ENCODE peak calls at places on chromosomes 1 and 21, in five cellular contexts. N, O, J, B and S are unnamed samples.
A peak's percentile ranks its signal among the peaks of the same experiment; 100 is the strongest.

GRCh38 chr1:12078938-12079861 is 16.1 kb downstream of the TNFRSF8 start:
- DNase-seq in N (no peak), O (peak; percentile 77), J (no peak), B (peak; percentile 48), S (no peak)

GRCh38 chr1:30637183-30637969 is 86.0 kb downstream of the MATN1 start:
- DNase-seq in N (no peak), O (no peak), J (no peak), B (no peak), S (no peak)

GRCh38 chr1:176801553-176802020 is 338.6 kb downstream of the PAPPA2 start:
- DNase-seq in N (no peak), O (no peak), J (no peak), B (no peak), S (no peak)

GRCh38 chr21:20617130-20617529 is 381.1 kb upstream of the NCAM2 start:
- DNase-seq in N (no peak), O (no peak), J (no peak), B (no peak), S (no peak)

GRCh38 chr1:101150676-101151075 is 86.1 kb upstream of the S1PR1 start:
- DNase-seq in N (no peak), O (no peak), J (no peak), B (no peak), S (no peak)

GRCh38 chr1:93746009-93746408 is 64.4 kb upstream of the BCAR3 start:
- DNase-seq in N (no peak), O (no peak), J (no peak), B (no peak), S (no peak)

GRCh38 chr21:31457675-31458074 is 113.6 kb upstream of the TIAM1 start:
- DNase-seq in N (no peak), O (no peak), J (no peak), B (no peak), S (no peak)

GRCh38 chr1:185759061-185759460 is 24.9 kb downstream of the HMCN1 start:
- DNase-seq in N (peak; percentile 8), O (no peak), J (no peak), B (no peak), S (no peak)

GRCh38 chr1:201774224-201774982 is 54.6 kb upstream of the IPO9 start:
- DNase-seq in N (no peak), O (no peak), J (no peak), B (no peak), S (no peak)

GRCh38 chr1:29852248-29852647 is 615.9 kb downstream of the PTPRU start:
- DNase-seq in N (no peak), O (no peak), J (no peak), B (no peak), S (no peak)

GRCh38 chr1:107444302-107444701 is 303.5 kb downstream of the NTNG1 start:
- DNase-seq in N (no peak), O (no peak), J (no peak), B (no peak), S (no peak)

GRCh38 chr1:10152709-10153284 is 57.6 kb upstream of the KIF1B start:
- DNase-seq in N (no peak), O (peak; percentile 68), J (no peak), B (peak; percentile 16), S (peak; percentile 4)

GRCh38 chr1:18917071-18917799 is 14.9 kb upstream of the ALDH4A1 start:
- DNase-seq in N (no peak), O (no peak), J (no peak), B (no peak), S (no peak)

GRCh38 chr1:7550261-7550850 is 220.7 kb upstream of the VAMP3 start:
- DNase-seq in N (no peak), O (peak; percentile 4), J (peak; percentile 26), B (no peak), S (no peak)

GRCh38 chr1:25729045-25729444 is 70.9 kb upstream of the SELENON start:
- DNase-seq in N (no peak), O (no peak), J (no peak), B (no peak), S (no peak)

GRCh38 chr1:231337043-231337471 is 595 bp downstream of the EXOC8 start:
- DNase-seq in N (peak; percentile 3), O (peak; percentile 71), J (no peak), B (no peak), S (no peak)

GRCh38 chr1:203271018-203271743 is 34.1 kb upstream of the BTG2 start:
- DNase-seq in N (no peak), O (no peak), J (peak; percentile 75), B (no peak), S (peak; percentile 67)

GRCh38 chr1:39977202-39977601 is 22.3 kb downstream of the MFSD2A start:
- DNase-seq in N (no peak), O (no peak), J (no peak), B (no peak), S (no peak)

GRCh38 chr1:6392880-6393399 is 627 bp downstream of the ACOT7 start:
- DNase-seq in N (no peak), O (peak; percentile 62), J (peak; percentile 55), B (no peak), S (no peak)

GRCh38 chr21:34579411-34579810 is 35.5 kb downstream of the RCAN1 start:
- DNase-seq in N (no peak), O (no peak), J (no peak), B (no peak), S (no peak)

GRCh38 chr1:20962576-20963258 is 175.6 kb upstream of the HP1BP3 start:
- DNase-seq in N (no peak), O (no peak), J (no peak), B (no peak), S (no peak)

GRCh38 chr1:206554833-206555472 is 47.6 kb downstream of the RASSF5 start:
- DNase-seq in N (no peak), O (no peak), J (no peak), B (no peak), S (no peak)

GRCh38 chr21:17454315-17455027 is 58.4 kb upstream of the CXADR start:
- DNase-seq in N (peak; percentile 52), O (peak; percentile 78), J (no peak), B (peak; percentile 30), S (no peak)

GRCh38 chr1:110600716-110601115 is 5.4 kb downstream of the KCNA2 start:
- DNase-seq in N (no peak), O (no peak), J (no peak), B (no peak), S (no peak)